ENCODE peak calls at places on chromosomes 7 and 10, in four cellular contexts. Q is HEK293T, D is K562, P is HepG2. I is an unnamed sample.
A peak's percentile ranks its signal among the peaks of the same experiment; 100 is the strongest.

GRCh38 chr10:22479419-22479818 is 134.1 kb downstream of the SPAG6 start:
- DNase-seq in P (no peak), D (no peak), Q (no peak), I (no peak)

GRCh38 chr7:6271694-6272371 is 591 bp downstream of the CYTH3 start:
- DNase-seq in D (peak; percentile 58), P (no peak), Q (peak; percentile 28), I (peak; percentile 35)

GRCh38 chr7:147240468-147240867 is 1123.9 kb downstream of the CNTNAP2 start:
- DNase-seq in P (no peak), D (no peak), Q (no peak), I (no peak)

GRCh38 chr10:26438534-26439269 is 561 bp downstream of the APBB1IP start:
- DNase-seq in D (no peak), Q (no peak), P (no peak), I (peak; percentile 43)

GRCh38 chr7:297611-298374 is 7.8 kb downstream of the FOXL3 start:
- DNase-seq in D (no peak), P (no peak), Q (no peak), I (no peak)

GRCh38 chr10:50788951-50789904 is 49.5 kb downstream of the ASAH2B start:
- DNase-seq in P (peak; percentile 55), D (peak; percentile 39), Q (peak; percentile 55), I (no peak)

GRCh38 chr10:25694206-25694933 is 239.7 kb upstream of the MYO3A start:
- DNase-seq in D (no peak), Q (no peak), P (no peak), I (no peak)

GRCh38 chr7:7331523-7331922 is 149.2 kb downstream of the C1GALT1 start:
- DNase-seq in D (no peak), Q (no peak), P (no peak), I (no peak)

GRCh38 chr10:82041018-82041417 is 166.0 kb downstream of the NRG3 start:
- DNase-seq in P (no peak), D (no peak), Q (no peak), I (no peak)

GRCh38 chr10:129101232-129101980 is 365.6 kb upstream of the MGMT start:
- DNase-seq in Q (no peak), P (no peak), D (no peak), I (no peak)

GRCh38 chr10:91536101-91536500 is 96.8 kb downstream of the PPP1R3C start:
- DNase-seq in P (no peak), Q (no peak), D (no peak), I (no peak)

GRCh38 chr10:73339436-73339835 is 19.2 kb downstream of the CFAP70 start:
- DNase-seq in P (no peak), Q (no peak), D (no peak), I (no peak)

GRCh38 chr7:156493942-156494341 is 146.6 kb upstream of the RNF32 start:
- DNase-seq in Q (no peak), D (no peak), P (no peak), I (no peak)

GRCh38 chr7:19991936-19992335 is 218.5 kb upstream of the TMEM196 start:
- DNase-seq in D (no peak), P (no peak), Q (no peak), I (no peak)

GRCh38 chr10:5760462-5760861 is 52.8 kb downstream of the GDI2 start:
- DNase-seq in D (no peak), P (no peak), Q (no peak), I (no peak)

GRCh38 chr10:13219685-13220670 is 14.2 kb downstream of the UCMA start:
- DNase-seq in P (peak; percentile 48), Q (peak; percentile 61), D (peak; percentile 44), I (peak; percentile 53)

GRCh38 chr7:913736-914520 is 37.6 kb downstream of the GET4 start:
- DNase-seq in P (no peak), Q (no peak), D (no peak), I (no peak)

GRCh38 chr10:108783897-108784296 is 1139.4 kb downstream of the XPNPEP1 start:
- DNase-seq in D (peak; percentile 13), P (peak; percentile 13), Q (peak; percentile 27), I (peak; percentile 61)

GRCh38 chr10:120459185-120459584 is 2.2 kb downstream of the PLPP4 start:
- DNase-seq in P (no peak), Q (no peak), D (peak; percentile 28), I (no peak)

GRCh38 chr10:75283150-75284096 is 47.7 kb upstream of the COMTD1 start:
- DNase-seq in P (no peak), D (no peak), Q (peak; percentile 54), I (peak; percentile 24)

GRCh38 chr7:32588657-32589056 is 93.4 kb downstream of the AVL9 start:
- DNase-seq in Q (no peak), P (peak; percentile 36), D (no peak), I (no peak)

GRCh38 chr10:108208732-108209131 is 1044.2 kb upstream of the SORCS1 start:
- DNase-seq in Q (no peak), D (no peak), P (no peak), I (no peak)

GRCh38 chr10:76282122-76283030 is 851.0 kb downstream of the LRMDA start:
- DNase-seq in Q (peak; percentile 66), D (no peak), P (no peak), I (no peak)

GRCh38 chr7:43873300-43873699 is 4.0 kb upstream of the MRPS24 start:
- DNase-seq in P (no peak), D (peak; percentile 49), Q (no peak), I (no peak)

GRCh38 chr10:124447741-124448466 is 1.9 kb downstream of the NKX1-2 start:
- DNase-seq in D (no peak), Q (no peak), P (no peak), I (peak; percentile 54)

GRCh38 chr10:92880233-92880861 is 32.0 kb downstream of the EXOC6 start:
- DNase-seq in Q (peak; percentile 23), P (peak; percentile 54), D (no peak), I (no peak)

DNA sequence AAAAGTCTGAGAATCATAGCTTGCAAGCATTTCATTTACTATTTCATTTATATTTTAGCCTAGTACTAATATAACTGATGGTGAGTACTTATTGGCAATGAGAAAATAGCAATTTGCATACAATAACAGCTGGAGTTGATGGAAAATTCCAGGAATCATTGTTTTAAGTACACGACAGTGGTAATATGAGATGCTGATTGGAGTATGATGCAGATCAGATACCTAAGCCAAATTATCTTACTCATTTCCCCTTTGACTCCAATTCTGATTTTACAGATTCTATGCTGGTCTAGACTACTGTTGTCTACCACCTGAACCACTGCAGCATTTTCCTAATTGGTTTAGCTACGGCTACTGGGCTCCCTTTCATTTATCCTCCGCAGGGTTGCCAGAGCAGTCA is 36.7 kb downstream of the GNG11 start:
- DNase-seq in P (no peak), D (no peak), Q (no peak), I (no peak)
- TF ChIP-seq ELF4 in P (no peak), D (no peak), Q (no peak), I (no peak)

GRCh38 chr7:30886608-30887011 is 25.0 kb upstream of the AQP1 start:
- DNase-seq in P (no peak), Q (no peak), D (no peak), I (no peak)

GRCh38 chr7:30884881-30885280 is 26.8 kb upstream of the AQP1 start:
- DNase-seq in Q (no peak), D (no peak), P (no peak), I (no peak)

GRCh38 chr7:30887464-30887872 is 24.2 kb upstream of the AQP1 start:
- DNase-seq in P (no peak), D (no peak), Q (no peak), I (no peak)

GRCh38 chr7:30893357-30893756 is 18.3 kb upstream of the AQP1 start:
- DNase-seq in P (no peak), Q (peak; percentile 31), D (no peak), I (no peak)

DNA sequence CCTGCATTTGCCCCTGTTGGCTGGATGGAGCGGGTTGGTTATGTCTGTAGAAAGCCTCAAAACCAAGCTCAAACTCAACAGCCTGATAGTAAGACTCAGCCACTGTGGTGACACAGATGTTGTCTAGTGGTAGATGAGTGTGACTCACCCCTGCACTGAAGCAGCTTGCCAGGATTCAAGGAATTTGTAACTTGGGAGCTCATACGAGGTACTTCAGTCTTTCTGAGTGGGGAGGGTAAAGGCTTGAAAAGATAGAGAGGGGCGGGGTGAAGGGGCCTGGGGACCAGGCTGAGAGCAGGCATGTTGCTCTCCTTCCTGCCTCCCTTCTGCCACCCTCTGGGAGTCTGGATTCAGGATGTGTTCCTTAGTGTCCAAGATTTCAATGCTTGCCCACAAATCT is 22.9 kb upstream of the AQP1 start:
- DNase-seq in Q (no peak), D (no peak), P (no peak), I (no peak)
- TF ChIP-seq SP1 in Q (no peak), D (no peak), P (no peak), I (no peak)

DNA sequence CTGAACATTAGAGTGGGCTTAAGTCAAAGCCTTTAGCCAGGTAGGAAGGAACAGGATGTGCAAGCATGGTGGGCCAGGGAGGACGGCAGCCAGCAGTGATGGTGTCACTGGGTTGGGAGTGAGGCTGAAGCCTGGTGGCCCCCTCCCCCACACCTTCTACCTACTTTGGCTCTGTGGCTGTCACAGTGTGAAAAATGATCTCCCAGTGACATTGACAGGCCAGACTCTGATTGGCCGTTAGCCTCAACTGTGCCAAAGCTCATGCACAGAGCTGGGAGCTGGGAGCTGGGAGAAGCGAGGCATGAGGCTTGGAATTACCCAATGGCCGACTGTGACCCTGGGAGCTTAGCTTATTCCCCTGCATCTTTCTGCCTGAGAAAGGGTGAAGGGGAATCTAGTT is 149.0 kb upstream of the HABP2 start:
- DNase-seq in P (no peak), Q (no peak), D (no peak), I (no peak)
- TF ChIP-seq ELF4 in P (no peak), Q (no peak), D (no peak), I (no peak)

GRCh38 chr10:43865275-43866135 is 216.8 kb upstream of the ZNF32 start:
- DNase-seq in P (no peak), Q (no peak), D (no peak), I (no peak)
- TF ChIP-seq SP1 in P (no peak), Q (no peak), D (no peak), I (no peak)

DNA sequence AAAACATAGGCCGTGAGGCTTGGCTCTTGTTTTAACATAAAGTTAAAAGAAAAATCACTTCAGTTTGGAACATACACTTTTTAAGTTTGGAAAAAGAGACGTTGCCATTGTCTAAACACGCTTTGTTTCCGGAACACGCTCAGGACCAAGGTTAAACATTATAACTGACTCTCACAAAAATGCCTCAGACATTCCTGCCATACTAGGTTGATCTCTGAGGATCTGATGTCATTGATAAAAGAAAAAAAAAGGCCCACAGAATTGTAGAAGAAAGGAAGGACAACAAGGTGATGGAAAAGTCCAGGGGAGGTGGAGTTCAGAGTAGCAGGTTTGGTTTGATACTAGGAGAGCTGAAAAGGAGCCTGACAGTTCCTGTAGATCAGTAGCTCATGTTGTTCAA is 74.9 kb downstream of the FAM185A start:
- DNase-seq in P (no peak), D (no peak), Q (no peak), I (no peak)
- TF ChIP-seq ELF4 in P (no peak), D (no peak), Q (no peak), I (no peak)

GRCh38 chr10:21160116-21160515 is 263.0 kb upstream of the NEBL start:
- DNase-seq in Q (no peak), P (no peak), D (no peak), I (no peak)
- TF ChIP-seq SP1 in Q (no peak), P (no peak), D (no peak), I (no peak)

I was measured in WTC11.